ENCODE peak calls at places on chromosomes 6 and 20, in eight cellular contexts. D is foreskin keratinocyte; M is choroid plexus epithelial cell; L is endothelial cell; C is HCT116; R is AG09319; J is CD8-positive, alpha-beta T cell; E is sigmoid colon. W is an unnamed sample.

GRCh38 chr6:2061880-2062279 is 183.5 kb downstream of the GMDS start:
- DNase-seq in D (no peak), M (peak), L (no peak), C (no peak), R (no peak), J (no peak), E (no peak), W (no peak)

GRCh38 chr20:9501473-9501872 is 12.9 kb upstream of the LAMP5 start:
- DNase-seq in D (no peak), M (no peak), L (no peak), C (no peak), R (no peak), J (no peak), E (no peak), W (no peak)

GRCh38 chr6:68040780-68041179 is 594.3 kb upstream of the ADGRB3 start:
- DNase-seq in D (no peak), M (no peak), L (no peak), C (no peak), R (no peak), J (no peak), E (no peak), W (no peak)

GRCh38 chr6:40891686-40892085 is 147.3 kb downstream of the UNC5CL start:
- DNase-seq in D (no peak), M (no peak), L (no peak), C (no peak), R (no peak), J (no peak), E (no peak), W (no peak)

GRCh38 chr6:132764370-132764769 is 6.7 kb upstream of the VNN2 start:
- DNase-seq in D (peak), M (peak), L (no peak), C (no peak), R (peak), J (no peak), E (no peak), W (no peak)

GRCh38 chr20:41865938-41866337 is 247.8 kb upstream of the CHD6 start:
- DNase-seq in D (peak), M (no peak), L (no peak), C (no peak), R (no peak), J (no peak), E (no peak), W (no peak)

GRCh38 chr6:125863023-125863422 is 72.3 kb downstream of the NCOA7 start:
- DNase-seq in D (no peak), M (no peak), L (no peak), C (no peak), R (no peak), J (no peak), E (no peak), W (no peak)

GRCh38 chr6:157974341-157974894 is 7.2 kb upstream of the SYNJ2 start:
- DNase-seq in D (no peak), M (peak), L (no peak), C (no peak), R (no peak), J (no peak), E (no peak), W (no peak)

GRCh38 chr6:95599691-95600090 is 22.4 kb downstream of the MANEA start:
- DNase-seq in D (no peak), M (no peak), L (no peak), C (no peak), R (no peak), J (no peak), E (no peak), W (no peak)

GRCh38 chr20:8854566-8854965 is 214.3 kb upstream of the PLCB4 start:
- DNase-seq in D (no peak), M (peak), L (peak), C (no peak), R (no peak), J (no peak), E (peak), W (no peak)

GRCh38 chr6:79946242-79946641 is 1.1 kb downstream of the ELOVL4 start:
- DNase-seq in D (peak), M (peak), L (peak), C (no peak), R (no peak), J (no peak), E (no peak), W (no peak)

GRCh38 chr6:159766923-159767322 is 5.1 kb downstream of the ACAT2 start:
- DNase-seq in D (no peak), M (peak), L (no peak), C (no peak), R (no peak), J (no peak), E (no peak), W (no peak)

GRCh38 chr6:140980265-140980887 is 1152.3 kb upstream of the GJE1 start:
- DNase-seq in D (no peak), M (peak), L (no peak), C (no peak), R (no peak), J (no peak), E (no peak), W (no peak)

GRCh38 chr6:118735320-118735719 is 83.9 kb upstream of the CEP85L start:
- DNase-seq in D (no peak), M (peak), L (peak), C (no peak), R (no peak), J (no peak), E (no peak), W (no peak)

GRCh38 chr6:165649701-165650137 is 13.3 kb downstream of the PDE10A start:
- DNase-seq in D (no peak), M (peak), L (no peak), C (no peak), R (no peak), J (no peak), E (no peak), W (no peak)

GRCh38 chr6:127247114-127248096 is 19.3 kb upstream of the RNF146 start:
- DNase-seq in D (no peak), M (no peak), L (no peak), C (no peak), R (peak), J (no peak), E (no peak), W (no peak)

GRCh38 chr6:132122871-132123270 is 171.7 kb upstream of the CCN2 start:
- DNase-seq in D (no peak), M (peak), L (no peak), C (no peak), R (no peak), J (no peak), E (no peak), W (no peak)

GRCh38 chr20:63556873-63557478 is 3.0 kb downstream of the FNDC11 start:
- DNase-seq in D (no peak), M (no peak), L (no peak), C (no peak), R (no peak), J (no peak), E (no peak), W (no peak)

GRCh38 chr20:45359406-45360148 is 3.4 kb upstream of the SYS1 start:
- DNase-seq in D (peak), M (peak), L (no peak), C (no peak), R (no peak), J (no peak), E (peak), W (no peak)

GRCh38 chr6:127515794-127516675 is 3.1 kb downstream of the MTCL3 start:
- DNase-seq in D (no peak), M (peak), L (peak), C (peak), R (peak), J (peak), E (peak), W (peak)

GRCh38 chr20:62555642-62556420 is 80.0 kb upstream of the GATA5 start:
- DNase-seq in D (no peak), M (no peak), L (no peak), C (no peak), R (no peak), J (no peak), E (no peak), W (no peak)

GRCh38 chr20:9369557-9369956 is 144.8 kb upstream of the LAMP5 start:
- DNase-seq in D (no peak), M (no peak), L (no peak), C (no peak), R (no peak), J (no peak), E (no peak), W (no peak)

GRCh38 chr6:2179950-2180349 is 65.5 kb downstream of the GMDS start:
- DNase-seq in D (no peak), M (peak), L (no peak), C (no peak), R (peak), J (no peak), E (no peak), W (no peak)

GRCh38 chr6:66605971-66606370 is 898.9 kb upstream of the EYS start:
- DNase-seq in D (no peak), M (peak), L (no peak), C (no peak), R (no peak), J (no peak), E (no peak), W (no peak)

GRCh38 chr20:49405062-49405683 is 77.3 kb downstream of the KCNB1 start:
- DNase-seq in D (no peak), M (no peak), L (no peak), C (no peak), R (no peak), J (no peak), E (no peak), W (no peak)

GRCh38 chr20:57211949-57212889 is 54.2 kb downstream of the BMP7 start:
- DNase-seq in D (peak), M (peak), L (peak), C (peak), R (peak), J (no peak), E (peak), W (no peak)

GRCh38 chr6:17656644-17657043 is 50.1 kb downstream of the NUP153 start:
- DNase-seq in D (no peak), M (peak), L (no peak), C (no peak), R (no peak), J (no peak), E (no peak), W (no peak)

GRCh38 chr6:81148726-81149125 is 603.8 kb downstream of the TENT5A start:
- DNase-seq in D (no peak), M (peak), L (no peak), C (no peak), R (no peak), J (no peak), E (no peak), W (no peak)

GRCh38 chr20:63751471-63752271 is 12.1 kb downstream of the SLC2A4RG start:
- DNase-seq in D (no peak), M (no peak), L (no peak), C (no peak), R (no peak), J (no peak), E (no peak), W (peak)

GRCh38 chr6:158026054-158026900 is 44.6 kb downstream of the SYNJ2 start:
- DNase-seq in D (peak), M (peak), L (peak), C (no peak), R (peak), J (peak), E (peak), W (peak)

GRCh38 chr6:148175511-148176188 is 167.0 kb upstream of the SASH1 start:
- DNase-seq in D (peak), M (peak), L (no peak), C (no peak), R (no peak), J (no peak), E (no peak), W (no peak)

GRCh38 chr6:148182378-148182777 is 160.3 kb upstream of the SASH1 start:
- DNase-seq in D (no peak), M (no peak), L (no peak), C (no peak), R (no peak), J (no peak), E (no peak), W (no peak)

GRCh38 chr6:148183776-148184175 is 158.9 kb upstream of the SASH1 start:
- DNase-seq in D (no peak), M (no peak), L (no peak), C (no peak), R (no peak), J (no peak), E (no peak), W (no peak)

GRCh38 chr6:148177589-148178233 is 164.9 kb upstream of the SASH1 start:
- DNase-seq in D (no peak), M (peak), L (peak), C (peak), R (peak), J (no peak), E (peak), W (no peak)

GRCh38 chr6:148179786-148180185 is 162.9 kb upstream of the SASH1 start:
- DNase-seq in D (no peak), M (peak), L (peak), C (peak), R (no peak), J (no peak), E (no peak), W (no peak)
- TF ChIP-seq CTCF in D (peak), M (peak), L (peak), C (peak), R (peak), J (no peak), E (no peak), W (peak)

GRCh38 chr6:28863607-28864320 is 60.0 kb downstream of the TRIM27 start:
- DNase-seq in D (peak), M (peak), L (peak), C (peak), R (peak), J (peak), E (peak), W (no peak)
- TF ChIP-seq CTCF in D (no peak), M (no peak), L (no peak), C (no peak), R (no peak), J (no peak), E (no peak), W (no peak)

GRCh38 chr6:5175195-5175594 is 85.6 kb downstream of the LYRM4 start:
- DNase-seq in D (no peak), M (no peak), L (peak), C (no peak), R (no peak), J (no peak), E (no peak), W (no peak)
- TF ChIP-seq CTCF in D (peak), M (peak), L (peak), C (peak), R (no peak), J (no peak), E (no peak), W (peak)

GRCh38 chr20:60361761-60362410 is 403.7 kb downstream of the CDH26 start:
- DNase-seq in D (no peak), M (no peak), L (no peak), C (no peak), R (no peak), J (no peak), E (no peak), W (no peak)

GRCh38 chr20:60359010-60359409 is 400.8 kb downstream of the CDH26 start:
- DNase-seq in D (no peak), M (no peak), L (no peak), C (no peak), R (no peak), J (no peak), E (no peak), W (no peak)

GRCh38 chr20:60362531-60362930 is 404.3 kb downstream of the CDH26 start:
- DNase-seq in D (no peak), M (no peak), L (no peak), C (no peak), R (no peak), J (no peak), E (no peak), W (no peak)

GRCh38 chr20:60354181-60354580 is 396.0 kb downstream of the CDH26 start:
- DNase-seq in D (no peak), M (no peak), L (no peak), C (no peak), R (no peak), J (no peak), E (no peak), W (no peak)

GRCh38 chr20:60358101-60358500 is 399.9 kb downstream of the CDH26 start:
- DNase-seq in D (no peak), M (no peak), L (no peak), C (no peak), R (no peak), J (no peak), E (no peak), W (no peak)
- TF ChIP-seq CTCF in D (no peak), M (no peak), L (no peak), C (no peak), R (no peak), J (no peak), E (no peak), W (no peak)

GRCh38 chr6:16276991-16277981 is 38.9 kb downstream of the GMPR start:
- DNase-seq in D (peak), M (peak), L (peak), C (peak), R (peak), J (no peak), E (peak), W (no peak)
- TF ChIP-seq CTCF in D (peak), M (peak), L (peak), C (peak), R (peak), J (no peak), E (no peak), W (peak)

GRCh38 chr20:24305366-24305765 is 164.1 kb upstream of the SYNDIG1 start:
- DNase-seq in D (no peak), M (no peak), L (no peak), C (no peak), R (no peak), J (no peak), E (no peak), W (no peak)

GRCh38 chr20:24297928-24298327 is 171.5 kb upstream of the SYNDIG1 start:
- DNase-seq in D (no peak), M (no peak), L (no peak), C (no peak), R (no peak), J (no peak), E (no peak), W (no peak)

GRCh38 chr20:24303393-24303792 is 166.0 kb upstream of the SYNDIG1 start:
- DNase-seq in D (no peak), M (peak), L (no peak), C (no peak), R (no peak), J (no peak), E (no peak), W (no peak)
- TF ChIP-seq CTCF in D (peak), M (peak), L (no peak), C (peak), R (peak), J (no peak), E (no peak), W (peak)

W was measured in chondrocyte.